ENCODE peak calls at places on chromosomes 11 and 22, in four cellular contexts. One of them, this sample, is unnamed.

GRCh38 chr11:45158891-45159605 is 12.6 kb downstream of the PRDM11 start:
- DNase-seq in mucosa of gallbladder: no peak
- DNase-seq in stimulated activated CD4-positive, alpha-beta T cell treated with anti-CD3 and anti-CD28 coated beads, Interleukin-12 subunit alpha, Interleukin-12 subunit beta, amount 100 ng/mL, for 4 hours: no peak
- DNase-seq in Calu3: no peak
- DNase-seq in this sample: no peak

GRCh38 chr11:62324738-62325556 is 12.3 kb upstream of the ASRGL1 start:
- DNase-seq in mucosa of gallbladder: no peak
- DNase-seq in Calu3: no peak
- DNase-seq in stimulated activated CD4-positive, alpha-beta T cell treated with anti-CD3 and anti-CD28 coated beads, Interleukin-12 subunit alpha, Interleukin-12 subunit beta, amount 100 ng/mL, for 4 hours: peak; percentile 57
- DNase-seq in this sample: peak; percentile 57

GRCh38 chr11:59097113-59097708 is 9.8 kb upstream of the FAM111B start:
- DNase-seq in stimulated activated CD4-positive, alpha-beta T cell treated with anti-CD3 and anti-CD28 coated beads, Interleukin-12 subunit alpha, Interleukin-12 subunit beta, amount 100 ng/mL, for 4 hours: peak; percentile 61
- DNase-seq in mucosa of gallbladder: peak; percentile 65
- DNase-seq in Calu3: peak; percentile 75
- DNase-seq in this sample: peak; percentile 24

GRCh38 chr22:43479311-43479710 is 67.5 kb downstream of the MPPED1 start:
- DNase-seq in stimulated activated CD4-positive, alpha-beta T cell treated with anti-CD3 and anti-CD28 coated beads, Interleukin-12 subunit alpha, Interleukin-12 subunit beta, amount 100 ng/mL, for 4 hours: no peak
- DNase-seq in mucosa of gallbladder: no peak
- DNase-seq in Calu3: no peak
- DNase-seq in this sample: no peak

GRCh38 chr11:83858694-83859093 is 572.5 kb upstream of the CCDC90B start:
- DNase-seq in stimulated activated CD4-positive, alpha-beta T cell treated with anti-CD3 and anti-CD28 coated beads, Interleukin-12 subunit alpha, Interleukin-12 subunit beta, amount 100 ng/mL, for 4 hours: no peak
- DNase-seq in mucosa of gallbladder: no peak
- DNase-seq in Calu3: no peak
- DNase-seq in this sample: no peak

GRCh38 chr11:43918662-43919061 is 23.8 kb upstream of the C11orf96 start:
- DNase-seq in mucosa of gallbladder: no peak
- DNase-seq in Calu3: no peak
- DNase-seq in stimulated activated CD4-positive, alpha-beta T cell treated with anti-CD3 and anti-CD28 coated beads, Interleukin-12 subunit alpha, Interleukin-12 subunit beta, amount 100 ng/mL, for 4 hours: no peak
- DNase-seq in this sample: no peak

GRCh38 chr11:11510939-11511338 is 110.9 kb downstream of the GALNT18 start:
- DNase-seq in mucosa of gallbladder: no peak
- DNase-seq in Calu3: no peak
- DNase-seq in stimulated activated CD4-positive, alpha-beta T cell treated with anti-CD3 and anti-CD28 coated beads, Interleukin-12 subunit alpha, Interleukin-12 subunit beta, amount 100 ng/mL, for 4 hours: no peak
- DNase-seq in this sample: no peak

GRCh38 chr11:73168925-73169579 is 26.9 kb upstream of the FCHSD2 start:
- DNase-seq in stimulated activated CD4-positive, alpha-beta T cell treated with anti-CD3 and anti-CD28 coated beads, Interleukin-12 subunit alpha, Interleukin-12 subunit beta, amount 100 ng/mL, for 4 hours: no peak
- DNase-seq in Calu3: no peak
- DNase-seq in mucosa of gallbladder: no peak
- DNase-seq in this sample: no peak

GRCh38 chr22:26597026-26597425 is 7.1 kb upstream of the TPST2 start:
- DNase-seq in mucosa of gallbladder: no peak
- DNase-seq in stimulated activated CD4-positive, alpha-beta T cell treated with anti-CD3 and anti-CD28 coated beads, Interleukin-12 subunit alpha, Interleukin-12 subunit beta, amount 100 ng/mL, for 4 hours: no peak
- DNase-seq in Calu3: no peak
- DNase-seq in this sample: no peak

GRCh38 chr22:37604074-37604473 is 4.6 kb upstream of the GGA1 start:
- DNase-seq in Calu3: no peak
- DNase-seq in stimulated activated CD4-positive, alpha-beta T cell treated with anti-CD3 and anti-CD28 coated beads, Interleukin-12 subunit alpha, Interleukin-12 subunit beta, amount 100 ng/mL, for 4 hours: no peak
- DNase-seq in mucosa of gallbladder: no peak
- DNase-seq in this sample: no peak

GRCh38 chr11:12031856-12032526 is 23.6 kb upstream of the DKK3 start:
- DNase-seq in mucosa of gallbladder: no peak
- DNase-seq in stimulated activated CD4-positive, alpha-beta T cell treated with anti-CD3 and anti-CD28 coated beads, Interleukin-12 subunit alpha, Interleukin-12 subunit beta, amount 100 ng/mL, for 4 hours: no peak
- DNase-seq in Calu3: no peak
- DNase-seq in this sample: no peak

GRCh38 chr11:74321487-74322188 is 10.2 kb upstream of the P4HA3 start:
- DNase-seq in Calu3: peak; percentile 32
- DNase-seq in mucosa of gallbladder: no peak
- DNase-seq in stimulated activated CD4-positive, alpha-beta T cell treated with anti-CD3 and anti-CD28 coated beads, Interleukin-12 subunit alpha, Interleukin-12 subunit beta, amount 100 ng/mL, for 4 hours: no peak
- DNase-seq in this sample: peak; percentile 49

GRCh38 chr22:49011379-49011768 is 816.3 kb downstream of the BRD1 start:
- DNase-seq in mucosa of gallbladder: peak; percentile 7
- DNase-seq in stimulated activated CD4-positive, alpha-beta T cell treated with anti-CD3 and anti-CD28 coated beads, Interleukin-12 subunit alpha, Interleukin-12 subunit beta, amount 100 ng/mL, for 4 hours: no peak
- DNase-seq in Calu3: no peak
- DNase-seq in this sample: no peak

GRCh38 chr22:46546466-46547178 is 9.2 kb upstream of the CELSR1 start:
- DNase-seq in Calu3: peak; percentile 62
- DNase-seq in mucosa of gallbladder: no peak
- DNase-seq in stimulated activated CD4-positive, alpha-beta T cell treated with anti-CD3 and anti-CD28 coated beads, Interleukin-12 subunit alpha, Interleukin-12 subunit beta, amount 100 ng/mL, for 4 hours: no peak
- DNase-seq in this sample: no peak

GRCh38 chr11:120057595-120058581 is 80.0 kb downstream of the TRIM29 start:
- DNase-seq in stimulated activated CD4-positive, alpha-beta T cell treated with anti-CD3 and anti-CD28 coated beads, Interleukin-12 subunit alpha, Interleukin-12 subunit beta, amount 100 ng/mL, for 4 hours: no peak
- DNase-seq in Calu3: peak; percentile 16
- DNase-seq in mucosa of gallbladder: no peak
- DNase-seq in this sample: no peak

GRCh38 chr11:35550374-35551036 is 25.1 kb upstream of the PAMR1 start:
- DNase-seq in Calu3: no peak
- DNase-seq in mucosa of gallbladder: no peak
- DNase-seq in stimulated activated CD4-positive, alpha-beta T cell treated with anti-CD3 and anti-CD28 coated beads, Interleukin-12 subunit alpha, Interleukin-12 subunit beta, amount 100 ng/mL, for 4 hours: no peak
- DNase-seq in this sample: no peak

GRCh38 chr22:36197065-36197440 is 4.6 kb downstream of the APOL4 start:
- DNase-seq in stimulated activated CD4-positive, alpha-beta T cell treated with anti-CD3 and anti-CD28 coated beads, Interleukin-12 subunit alpha, Interleukin-12 subunit beta, amount 100 ng/mL, for 4 hours: no peak
- DNase-seq in mucosa of gallbladder: no peak
- DNase-seq in Calu3: no peak
- DNase-seq in this sample: peak; percentile 22

GRCh38 chr11:72988796-72989195 is 153.3 kb downstream of the FCHSD2 start:
- DNase-seq in stimulated activated CD4-positive, alpha-beta T cell treated with anti-CD3 and anti-CD28 coated beads, Interleukin-12 subunit alpha, Interleukin-12 subunit beta, amount 100 ng/mL, for 4 hours: no peak
- DNase-seq in mucosa of gallbladder: no peak
- DNase-seq in Calu3: no peak
- DNase-seq in this sample: no peak

GRCh38 chr22:47918276-47918928 is 1156.0 kb downstream of the TBC1D22A start:
- DNase-seq in Calu3: no peak
- DNase-seq in mucosa of gallbladder: no peak
- DNase-seq in stimulated activated CD4-positive, alpha-beta T cell treated with anti-CD3 and anti-CD28 coated beads, Interleukin-12 subunit alpha, Interleukin-12 subunit beta, amount 100 ng/mL, for 4 hours: no peak
- DNase-seq in this sample: no peak

GRCh38 chr11:66625041-66625751 is 8.8 kb downstream of the RBM14 start:
- DNase-seq in Calu3: no peak
- DNase-seq in mucosa of gallbladder: no peak
- DNase-seq in stimulated activated CD4-positive, alpha-beta T cell treated with anti-CD3 and anti-CD28 coated beads, Interleukin-12 subunit alpha, Interleukin-12 subunit beta, amount 100 ng/mL, for 4 hours: no peak
- DNase-seq in this sample: no peak

GRCh38 chr11:59174664-59175033 is 2.7 kb downstream of the DTX4 start:
- DNase-seq in stimulated activated CD4-positive, alpha-beta T cell treated with anti-CD3 and anti-CD28 coated beads, Interleukin-12 subunit alpha, Interleukin-12 subunit beta, amount 100 ng/mL, for 4 hours: no peak
- DNase-seq in mucosa of gallbladder: peak; percentile 61
- DNase-seq in Calu3: peak; percentile 44
- DNase-seq in this sample: no peak

GRCh38 chr11:2103666-2104523 is 35.3 kb downstream of the IGF2 start:
- DNase-seq in stimulated activated CD4-positive, alpha-beta T cell treated with anti-CD3 and anti-CD28 coated beads, Interleukin-12 subunit alpha, Interleukin-12 subunit beta, amount 100 ng/mL, for 4 hours: no peak
- DNase-seq in Calu3: no peak
- DNase-seq in mucosa of gallbladder: no peak
- DNase-seq in this sample: no peak

GRCh38 chr22:50446708-50447575 is 27.9 kb downstream of the SBF1 start:
- DNase-seq in Calu3: no peak
- DNase-seq in stimulated activated CD4-positive, alpha-beta T cell treated with anti-CD3 and anti-CD28 coated beads, Interleukin-12 subunit alpha, Interleukin-12 subunit beta, amount 100 ng/mL, for 4 hours: no peak
- DNase-seq in mucosa of gallbladder: no peak
- DNase-seq in this sample: no peak

GRCh38 chr11:33692013-33692504 is 8.6 kb downstream of the C11orf91 start:
- DNase-seq in Calu3: peak; percentile 84
- DNase-seq in stimulated activated CD4-positive, alpha-beta T cell treated with anti-CD3 and anti-CD28 coated beads, Interleukin-12 subunit alpha, Interleukin-12 subunit beta, amount 100 ng/mL, for 4 hours: no peak
- DNase-seq in mucosa of gallbladder: peak; percentile 89
- DNase-seq in this sample: no peak

GRCh38 chr11:33687733-33688479 is 12.7 kb downstream of the C11orf91 start:
- DNase-seq in Calu3: peak; percentile 75
- DNase-seq in mucosa of gallbladder: peak; percentile 57
- DNase-seq in stimulated activated CD4-positive, alpha-beta T cell treated with anti-CD3 and anti-CD28 coated beads, Interleukin-12 subunit alpha, Interleukin-12 subunit beta, amount 100 ng/mL, for 4 hours: no peak
- DNase-seq in this sample: no peak

GRCh38 chr22:46592390-46592872 is 27.8 kb upstream of the GRAMD4 start:
- DNase-seq in stimulated activated CD4-positive, alpha-beta T cell treated with anti-CD3 and anti-CD28 coated beads, Interleukin-12 subunit alpha, Interleukin-12 subunit beta, amount 100 ng/mL, for 4 hours: peak; percentile 34
- DNase-seq in Calu3: no peak
- DNase-seq in mucosa of gallbladder: no peak
- DNase-seq in this sample: peak; percentile 65

GRCh38 chr22:48102581-48102980 is 1340.1 kb downstream of the TBC1D22A start:
- DNase-seq in stimulated activated CD4-positive, alpha-beta T cell treated with anti-CD3 and anti-CD28 coated beads, Interleukin-12 subunit alpha, Interleukin-12 subunit beta, amount 100 ng/mL, for 4 hours: no peak
- DNase-seq in Calu3: no peak
- DNase-seq in mucosa of gallbladder: no peak
- DNase-seq in this sample: no peak

GRCh38 chr11:43779306-43779705 is 98.8 kb downstream of the HSD17B12 start:
- DNase-seq in stimulated activated CD4-positive, alpha-beta T cell treated with anti-CD3 and anti-CD28 coated beads, Interleukin-12 subunit alpha, Interleukin-12 subunit beta, amount 100 ng/mL, for 4 hours: no peak
- DNase-seq in mucosa of gallbladder: no peak
- DNase-seq in Calu3: no peak
- DNase-seq in this sample: no peak

GRCh38 chr11:82989628-82990404 is 81.9 kb downstream of the RAB30 start:
- DNase-seq in mucosa of gallbladder: no peak
- DNase-seq in Calu3: no peak
- DNase-seq in stimulated activated CD4-positive, alpha-beta T cell treated with anti-CD3 and anti-CD28 coated beads, Interleukin-12 subunit alpha, Interleukin-12 subunit beta, amount 100 ng/mL, for 4 hours: no peak
- DNase-seq in this sample: no peak

GRCh38 chr11:100004541-100004940 is 682.5 kb upstream of the ARHGAP42 start:
- DNase-seq in mucosa of gallbladder: peak; percentile 19
- DNase-seq in stimulated activated CD4-positive, alpha-beta T cell treated with anti-CD3 and anti-CD28 coated beads, Interleukin-12 subunit alpha, Interleukin-12 subunit beta, amount 100 ng/mL, for 4 hours: no peak
- DNase-seq in Calu3: no peak
- DNase-seq in this sample: no peak

GRCh38 chr22:45528046-45528445 is 25.4 kb downstream of the FBLN1 start:
- DNase-seq in mucosa of gallbladder: no peak
- DNase-seq in Calu3: no peak
- DNase-seq in stimulated activated CD4-positive, alpha-beta T cell treated with anti-CD3 and anti-CD28 coated beads, Interleukin-12 subunit alpha, Interleukin-12 subunit beta, amount 100 ng/mL, for 4 hours: no peak
- DNase-seq in this sample: no peak

GRCh38 chr11:8426076-8426475 is 162.4 kb upstream of the LMO1 start:
- DNase-seq in stimulated activated CD4-positive, alpha-beta T cell treated with anti-CD3 and anti-CD28 coated beads, Interleukin-12 subunit alpha, Interleukin-12 subunit beta, amount 100 ng/mL, for 4 hours: no peak
- DNase-seq in mucosa of gallbladder: no peak
- DNase-seq in Calu3: no peak
- DNase-seq in this sample: no peak

This sample was measured in GDM1.